ENCODE peak calls at places on chromosomes 13 and 19, in eight cellular contexts. D is right cardiac atrium; R is heart right ventricle; P is tibial nerve; W is CD8-positive, alpha-beta memory T cell; S is aorta; E is heart left ventricle; G is astrocyte. L is an unnamed sample.
A peak's percentile ranks its signal among the peaks of the same experiment; 100 is the strongest.

GRCh38 chr13:80903911-80904310 is 563.0 kb upstream of the SPRY2 start:
- DNase-seq in E (no peak), W (no peak), S (no peak), P (no peak), R (no peak), D (no peak), G (no peak), L (no peak)

GRCh38 chr13:28022848-28023518 is 34.5 kb upstream of the URAD start:
- DNase-seq in P (no peak), R (no peak), E (no peak), D (no peak), W (no peak), S (no peak), G (peak; percentile 1), L (peak; percentile 37)

GRCh38 chr13:97911311-97912138 is 42.0 kb upstream of the IPO5 start:
- DNase-seq in S (no peak), P (no peak), D (no peak), G (peak; percentile 25), E (no peak), R (no peak), W (no peak), L (peak; percentile 19)

GRCh38 chr19:4371898-4372629 is 28.3 kb downstream of the SH3GL1 start:
- DNase-seq in R (no peak), E (no peak), S (no peak), W (no peak), D (no peak), P (no peak), G (no peak), L (no peak)

GRCh38 chr13:113117956-113118327 is 4.7 kb upstream of the F10 start:
- DNase-seq in E (no peak), W (no peak), G (no peak), D (peak; percentile 48), S (peak; percentile 58), P (no peak), R (no peak), L (no peak)

GRCh38 chr13:60754211-60754610 is 357.2 kb downstream of the TDRD3 start:
- DNase-seq in G (no peak), P (no peak), W (no peak), E (no peak), D (no peak), R (peak; percentile 4), S (no peak), L (no peak)

GRCh38 chr19:18002347-18002850 is 5.6 kb upstream of the ARRDC2 start:
- DNase-seq in W (no peak), G (no peak), E (no peak), R (peak; percentile 43), P (no peak), S (no peak), D (peak; percentile 81), L (no peak)

GRCh38 chr19:704447-704741 is 4.3 kb upstream of the PALM start:
- DNase-seq in W (no peak), S (no peak), P (no peak), D (no peak), G (no peak), E (no peak), R (no peak), L (peak; percentile 94)

GRCh38 chr19:11247934-11248333 is 8.5 kb downstream of the ANGPTL8 start:
- DNase-seq in P (no peak), R (no peak), E (no peak), G (no peak), S (no peak), W (no peak), D (peak; percentile 64), L (no peak)

GRCh38 chr13:98570929-98571372 is 6.0 kb downstream of the STK24 start:
- DNase-seq in S (no peak), W (peak; percentile 53), E (no peak), P (no peak), D (no peak), G (peak; percentile 34), R (no peak), L (peak; percentile 43)

GRCh38 chr19:46728693-46729339 is 11.9 kb upstream of the PRKD2 start:
- DNase-seq in W (peak; percentile 75), E (peak; percentile 89), D (peak; percentile 91), P (peak; percentile 58), R (peak; percentile 84), G (no peak), S (peak; percentile 93), L (peak; percentile 61)

GRCh38 chr13:90154311-90154960 is 1193.1 kb upstream of the MIR17HG start:
- DNase-seq in R (no peak), E (no peak), D (no peak), G (peak; percentile 16), P (no peak), S (no peak), W (no peak), L (no peak)

GRCh38 chr13:100394005-100394695 is 194.4 kb downstream of the GGACT start:
- DNase-seq in R (no peak), E (no peak), S (no peak), W (no peak), D (no peak), P (peak; percentile 8), G (peak; percentile 86), L (no peak)

GRCh38 chr19:33416307-33417215 is 43.1 kb downstream of the CEBPG start:
- DNase-seq in W (peak; percentile 48), P (peak; percentile 65), G (peak; percentile 41), E (peak; percentile 72), S (no peak), R (peak; percentile 57), D (peak; percentile 81), L (peak; percentile 67)

GRCh38 chr19:41218615-41219507 is at the start of gene AXL:
- DNase-seq in G (peak; percentile 83), W (no peak), D (peak; percentile 95), S (peak; percentile 90), E (peak; percentile 86), R (peak; percentile 81), P (peak; percentile 84), L (peak; percentile 83)

GRCh38 chr13:41060723-41061074 is 610 bp upstream of the WBP4 start:
- DNase-seq in W (peak; percentile 85), P (peak; percentile 83), G (peak; percentile 69), R (peak; percentile 82), D (peak; percentile 93), E (peak; percentile 92), S (peak; percentile 96), L (peak; percentile 86)

DNA sequence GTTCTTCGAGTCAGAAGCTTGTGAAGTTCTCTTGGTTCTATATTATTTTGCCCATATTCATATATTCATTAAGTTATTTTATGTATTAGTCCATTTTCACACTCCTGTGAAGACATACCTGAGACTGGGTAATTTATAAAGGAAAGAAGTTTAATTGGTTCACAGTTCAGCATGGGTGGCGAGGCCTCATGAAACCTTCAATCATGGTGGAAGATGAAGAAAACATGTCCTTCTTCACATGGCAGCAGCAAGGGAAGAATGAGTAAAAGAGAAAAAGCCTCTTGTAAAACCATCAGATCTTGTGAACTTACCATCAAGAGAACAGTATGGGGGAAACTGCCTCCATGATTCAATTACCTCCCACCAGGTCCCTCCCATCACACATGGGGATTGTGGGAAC is 182.3 kb downstream of the GPC5 start:
- DNase-seq in E (no peak), D (no peak), R (no peak), G (no peak), P (no peak), S (no peak), W (no peak), L (no peak)
- H3K27ac ChIP-seq in E (no peak overlapping the region), D (no peak overlapping the region), R (no peak overlapping the region), G (no peak overlapping the region), P (no peak overlapping the region), S (no peak overlapping the region), W (no peak overlapping the region), L (no peak overlapping the region)

DNA sequence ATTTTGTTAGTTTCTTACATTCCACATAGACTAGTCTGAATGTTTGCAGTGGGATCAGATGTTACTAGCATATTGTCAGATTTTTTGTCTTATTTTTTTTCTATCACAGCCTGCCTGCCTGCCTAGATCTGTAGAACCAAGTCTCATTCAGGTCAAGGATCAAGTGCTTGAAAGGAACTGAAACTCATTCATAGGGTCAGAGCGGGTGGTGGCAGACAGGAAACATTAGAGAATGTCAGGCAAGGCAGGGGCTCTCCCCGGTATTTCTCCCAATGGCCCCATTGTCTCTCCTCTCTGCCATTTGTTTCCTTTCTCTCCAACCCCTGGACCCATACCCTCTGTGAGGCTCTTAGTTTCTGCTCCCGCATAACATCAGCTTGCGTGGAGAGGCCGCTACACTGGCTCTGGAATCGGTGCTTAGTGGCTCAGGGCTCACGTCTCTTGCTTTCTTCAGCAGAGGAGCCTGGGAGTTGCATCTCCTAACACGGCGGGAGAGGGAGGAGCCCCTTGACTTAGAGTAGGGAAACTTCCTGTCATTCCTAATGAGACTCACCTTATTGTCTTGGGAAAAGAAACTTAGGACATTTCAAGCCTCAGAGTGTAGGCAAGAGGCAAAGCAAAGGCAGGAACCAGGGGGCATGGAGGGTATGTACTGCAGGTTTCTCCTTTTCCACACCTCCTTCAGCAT is 35.6 kb upstream of the SPATA13 start:
- DNase-seq in S (no peak), W (no peak), E (no peak), G (no peak), R (no peak), P (no peak), D (no peak), L (no peak)
- H3K4me1 ChIP-seq in S (no peaks in the 10 kb centered on the region), W (no peaks in the 10 kb centered on the region), E (no peaks in the 10 kb centered on the region), G (no peaks in the 10 kb centered on the region), R (peaks cover 37% of the 10 kb centered on the region), P (peaks cover 9% of the 10 kb centered on the region), D (no peaks in the 10 kb centered on the region), L (peaks cover 9% of the 10 kb centered on the region)

DNA sequence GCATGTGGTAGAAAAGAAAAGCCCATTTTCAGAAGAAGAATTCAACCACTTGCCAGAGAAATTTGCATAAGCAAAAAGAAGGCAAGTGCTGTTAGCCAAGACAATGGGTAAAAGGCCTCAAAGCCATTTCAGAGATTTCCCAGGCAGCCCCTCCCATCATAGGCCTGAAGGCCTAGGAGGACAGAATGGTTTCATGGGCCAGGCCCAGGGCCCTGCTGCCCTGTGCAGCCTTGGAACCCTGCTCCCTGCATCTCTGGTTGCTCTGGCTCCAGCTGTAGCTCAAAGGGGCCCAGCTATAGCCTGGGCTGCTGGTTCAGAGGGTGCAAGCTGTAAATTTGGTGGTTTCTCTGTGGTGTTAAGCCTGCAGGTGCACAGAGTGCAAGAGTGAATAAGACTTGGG is 212.8 kb downstream of the EFNB2 start:
- DNase-seq in D (no peak), P (no peak), R (no peak), E (no peak), G (no peak), S (no peak), W (no peak), L (no peak)
- H3K9me3 ChIP-seq in D (peaks cover 2% of the 10 kb centered on the region), P (no peaks in the 10 kb centered on the region), R (peaks cover 15% of the 10 kb centered on the region), E (no peaks in the 10 kb centered on the region), G (peaks cover 5% of the 10 kb centered on the region), S (peaks cover 3% of the 10 kb centered on the region), W (no peaks in the 10 kb centered on the region), L (no peaks in the 10 kb centered on the region)

DNA sequence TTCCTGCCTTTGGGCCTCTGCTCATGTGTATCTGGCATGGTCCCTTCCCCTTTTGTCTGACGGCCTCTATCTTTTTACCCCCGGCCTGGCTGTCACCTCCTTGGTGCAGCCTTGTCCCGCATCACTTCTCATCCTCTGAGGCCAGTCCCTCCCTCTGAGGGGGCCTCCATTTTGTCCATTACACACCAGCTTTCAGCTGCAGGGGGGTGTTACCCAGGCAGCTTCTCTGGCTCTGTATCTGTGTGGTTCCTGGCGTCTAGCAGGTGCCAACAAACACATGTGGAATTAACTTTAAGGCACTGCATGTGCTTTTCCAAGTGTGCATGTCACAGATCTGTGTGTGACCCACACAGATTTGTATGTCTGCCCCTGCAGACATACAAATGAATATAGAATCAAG is 52.4 kb downstream of the LYL1 start:
- DNase-seq in R (no peak), S (no peak), G (no peak), W (no peak), D (no peak), E (no peak), P (no peak), L (no peak)
- H3K27ac ChIP-seq in R (peak overlapping the region; percentile 40), S (peak overlapping the region; percentile 35), G (no peak overlapping the region), W (no peak overlapping the region), D (no peak overlapping the region), E (peak overlapping the region; percentile 97), P (no peak overlapping the region), L (no peak overlapping the region)

GRCh38 chr19:38941979-38942378 is 11.2 kb downstream of the MRPS12 start:
- DNase-seq in E (no peak), D (no peak), S (peak; percentile 30), P (no peak), G (no peak), R (no peak), W (no peak), L (no peak)
- H3K4me1 ChIP-seq in E (no peaks in the 10 kb centered on the region), D (no peaks in the 10 kb centered on the region), S (no peaks in the 10 kb centered on the region), P (no peaks in the 10 kb centered on the region), G (no peaks in the 10 kb centered on the region), R (no peaks in the 10 kb centered on the region), W (no peaks in the 10 kb centered on the region), L (no peaks in the 10 kb centered on the region)